ENCODE peak calls at places on chromosomes 12 and 14, in nine cellular contexts. Z is AG09319, T is HFFc6, K is left ventricle myocardium inferior, L is A549, F is uterus, R is neural crest cell, U is H9, M is RWPE1. S is an unnamed sample.

GRCh38 chr14:21136024-21136423 is 19.8 kb downstream of the OR5AU1 start:
- DNase-seq in Z (no peak), T (no peak), K (no peak), F (no peak), L (peak; percentile 50), M (peak; percentile 49), R (no peak), U (no peak), S (no peak)

GRCh38 chr12:47038270-47038748 is 41.1 kb upstream of the PCED1B start:
- DNase-seq in K (no peak), Z (no peak), L (peak; percentile 21), M (no peak), T (no peak), R (no peak), U (no peak), F (no peak), S (no peak)

GRCh38 chr12:120955232-120955631 is 23.1 kb upstream of the HNF1A start:
- DNase-seq in K (no peak), F (no peak), R (no peak), T (no peak), M (peak; percentile 41), Z (no peak), U (peak; percentile 47), L (no peak), S (no peak)

GRCh38 chr12:97169922-97170321 is 262.9 kb downstream of the NEDD1 start:
- DNase-seq in F (no peak), T (no peak), U (no peak), K (no peak), Z (no peak), R (no peak), L (no peak), M (no peak), S (no peak)

GRCh38 chr14:65206078-65206447 is 103.7 kb upstream of the MAX start:
- DNase-seq in M (no peak), L (no peak), F (no peak), U (no peak), T (no peak), Z (no peak), K (no peak), R (no peak), S (no peak)

GRCh38 chr12:1927051-1927680 is 8.7 kb upstream of the CACNA2D4 start:
- DNase-seq in U (peak; percentile 19), M (no peak), K (no peak), R (no peak), Z (no peak), T (no peak), L (no peak), F (no peak), S (no peak)

GRCh38 chr14:89258728-89259273 is 158.2 kb downstream of the FOXN3 start:
- DNase-seq in F (no peak), M (no peak), U (no peak), K (no peak), Z (no peak), R (no peak), L (no peak), T (no peak), S (no peak)

GRCh38 chr14:37637341-37637740 is 41.9 kb downstream of the TTC6 start:
- DNase-seq in T (no peak), K (no peak), L (no peak), R (no peak), F (no peak), M (no peak), Z (no peak), U (no peak), S (no peak)

GRCh38 chr12:64299628-64300027 is 77.5 kb upstream of the KICS2 start:
- DNase-seq in K (no peak), U (no peak), T (no peak), L (no peak), M (no peak), R (no peak), Z (no peak), F (no peak), S (no peak)
- TF ChIP-seq CTCF in K (no peak), U (no peak), T (no peak), L (no peak), M (no peak), R (no peak), Z (no peak), F (no peak), S (no peak)

GRCh38 chr14:68060198-68060597 is 240.6 kb downstream of the RAD51B start:
- DNase-seq in F (no peak), R (no peak), K (no peak), L (no peak), M (no peak), U (no peak), T (no peak), Z (no peak), S (no peak)

GRCh38 chr14:68065322-68065721 is 245.7 kb downstream of the RAD51B start:
- DNase-seq in F (no peak), R (no peak), M (no peak), K (no peak), Z (no peak), T (no peak), L (no peak), U (no peak), S (no peak)

DNA sequence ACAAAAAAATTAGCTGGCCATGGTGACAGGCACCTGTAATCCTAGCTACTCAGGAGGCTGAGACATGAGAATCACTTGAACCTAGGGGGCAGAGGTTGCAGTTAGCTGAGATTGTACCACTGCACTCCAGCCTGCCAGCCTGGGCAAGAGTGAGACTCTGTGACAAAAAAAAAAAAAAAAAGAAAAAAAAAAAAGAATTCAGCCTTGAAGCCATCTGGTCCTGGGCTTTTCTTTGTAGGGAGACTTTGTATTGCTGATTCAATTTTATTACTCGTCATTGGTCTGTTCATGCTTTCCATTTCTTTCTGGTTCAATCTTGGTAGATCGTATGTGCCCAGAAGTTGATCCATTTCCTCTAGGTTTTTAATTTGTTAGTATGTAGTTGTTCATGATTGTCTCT is 243.1 kb downstream of the RAD51B start:
- DNase-seq in M (no peak), U (no peak), L (no peak), Z (no peak), R (no peak), T (no peak), K (no peak), F (no peak), S (no peak)
- TF ChIP-seq CTCF in M (no peak), U (no peak), L (no peak), Z (no peak), R (no peak), T (no peak), K (no peak), F (no peak), S (no peak)

DNA sequence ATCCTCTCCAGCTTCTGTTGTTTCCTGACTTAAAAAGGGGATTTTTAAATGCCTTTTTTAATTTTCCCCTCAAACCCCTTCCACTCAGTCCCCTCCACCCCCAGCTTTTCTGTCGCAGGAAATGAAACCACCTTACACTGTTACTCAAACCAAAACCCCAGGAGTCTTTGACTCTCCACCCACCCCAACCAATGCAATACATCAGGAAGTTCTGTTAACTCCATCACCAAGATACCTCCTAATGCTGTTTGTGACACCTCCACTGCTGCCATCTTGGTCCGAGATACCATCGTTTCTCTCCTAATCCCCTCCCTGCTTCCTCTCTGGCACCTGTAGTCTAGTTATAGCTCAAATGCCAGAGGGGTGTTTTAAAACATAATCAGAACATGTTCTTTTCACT is 25.4 kb upstream of the CPM start:
- DNase-seq in T (no peak), Z (no peak), K (no peak), U (no peak), F (no peak), L (no peak), M (no peak), R (no peak), S (no peak)
- TF ChIP-seq CTCF in T (no peak), Z (no peak), K (no peak), U (no peak), F (no peak), L (no peak), M (no peak), R (no peak), S (no peak)

GRCh38 chr12:116266220-116266619 is 11.3 kb downstream of the MED13L start:
- DNase-seq in M (no peak), U (no peak), F (no peak), T (peak; percentile 38), K (no peak), Z (no peak), R (no peak), L (peak; percentile 29), S (no peak)
- TF ChIP-seq CTCF in M (no peak), U (peak; percentile 49), F (no peak), T (no peak), K (no peak), Z (no peak), R (no peak), L (peak; percentile 13), S (peak; percentile 24)

GRCh38 chr12:92596388-92596787 is 106.4 kb upstream of the PLEKHG7 start:
- DNase-seq in M (no peak), U (no peak), R (no peak), K (no peak), L (no peak), F (no peak), T (peak; percentile 46), Z (no peak), S (no peak)
- TF ChIP-seq CTCF in M (no peak), U (no peak), R (no peak), K (no peak), L (no peak), F (no peak), T (no peak), Z (no peak), S (no peak)

S was measured in D721Med.